ENCODE peak calls at places on chromosomes 12 and 14, in five cellular contexts. W, L, C, B and V are unnamed samples.

GRCh38 chr12:122192441-122192840 is 9.5 kb downstream of the LRRC43 start:
- DNase-seq in W (no peak), L (no peak), C (no peak), B (no peak), V (no peak)

GRCh38 chr12:62006076-62006732 is 254.0 kb upstream of the USP15 start:
- DNase-seq in W (peak), L (peak), C (no peak), B (peak), V (no peak)

GRCh38 chr12:128606040-128606439 is 217.7 kb downstream of the SLC15A4 start:
- DNase-seq in W (no peak), L (no peak), C (no peak), B (no peak), V (no peak)

GRCh38 chr14:76138758-76139723 is 12.7 kb upstream of the GPATCH2L start:
- DNase-seq in W (no peak), L (peak), C (no peak), B (peak), V (no peak)

GRCh38 chr14:84453541-84453940 is 1076.4 kb upstream of the FLRT2 start:
- DNase-seq in W (no peak), L (no peak), C (no peak), B (no peak), V (no peak)

GRCh38 chr14:36319899-36320209 is 583 bp downstream of the MBIP start:
- DNase-seq in W (no peak), L (no peak), C (no peak), B (no peak), V (no peak)

GRCh38 chr14:39247256-39247655 is 13.5 kb downstream of the MIA2 start:
- DNase-seq in W (peak), L (no peak), C (no peak), B (no peak), V (peak)

GRCh38 chr12:27542628-27543027 is 18.6 kb downstream of the PPFIBP1 start:
- DNase-seq in W (peak), L (no peak), C (no peak), B (no peak), V (peak)

GRCh38 chr14:88802596-88802995 is 9.8 kb upstream of the EML5 start:
- DNase-seq in W (no peak), L (no peak), C (no peak), B (no peak), V (no peak)

GRCh38 chr12:84701966-84702365 is 210.6 kb downstream of the SLC6A15 start:
- DNase-seq in W (peak), L (no peak), C (no peak), B (no peak), V (no peak)

GRCh38 chr14:105481886-105482454 is 4.7 kb upstream of the CRIP1 start:
- DNase-seq in W (peak), L (peak), C (peak), B (peak), V (peak)

GRCh38 chr14:48563465-48563864 is 888.1 kb upstream of the MDGA2 start:
- DNase-seq in W (no peak), L (no peak), C (no peak), B (no peak), V (no peak)

GRCh38 chr12:26744042-26744626 is 88.9 kb downstream of the ITPR2 start:
- DNase-seq in W (no peak), L (no peak), C (no peak), B (no peak), V (no peak)

GRCh38 chr12:130993759-130994670 is 40.3 kb downstream of the ADGRD1 start:
- DNase-seq in W (no peak), L (no peak), C (no peak), B (no peak), V (no peak)

GRCh38 chr12:103269962-103270361 is 225.8 kb downstream of the C12orf42 start:
- DNase-seq in W (peak), L (no peak), C (no peak), B (no peak), V (no peak)

GRCh38 chr12:17928708-17929366 is 161.2 kb downstream of the RERGL start:
- DNase-seq in W (peak), L (peak), C (no peak), B (no peak), V (peak)